ENCODE peak calls at places on chromosomes 4 and X, in four cellular contexts. One of them, this sample, is unnamed.

GRCh38 chrX:154059231-154059630 is 38.3 kb downstream of the MECP2 start:
- DNase-seq in kidney: no peak
- DNase-seq in HCEC 1CT: no peak
- DNase-seq in HS-5: no peak
- DNase-seq in this sample: peak; percentile 31

GRCh38 chr4:170682511-170682910 is 592.8 kb upstream of the AADAT start:
- DNase-seq in kidney: no peak
- DNase-seq in HCEC 1CT: no peak
- DNase-seq in HS-5: no peak
- DNase-seq in this sample: no peak

GRCh38 chr4:175412744-175413143 is 399.3 kb downstream of the GPM6A start:
- DNase-seq in kidney: no peak
- DNase-seq in HCEC 1CT: peak; percentile 71
- DNase-seq in HS-5: peak; percentile 58
- DNase-seq in this sample: peak; percentile 60

GRCh38 chr4:101367201-101367600 is 19.9 kb upstream of the PPP3CA start:
- DNase-seq in kidney: no peak
- DNase-seq in HCEC 1CT: peak; percentile 83
- DNase-seq in HS-5: peak; percentile 81
- DNase-seq in this sample: peak; percentile 89

GRCh38 chr4:42237010-42237409 is 84.6 kb upstream of the BEND4 start:
- DNase-seq in kidney: no peak
- DNase-seq in HCEC 1CT: no peak
- DNase-seq in HS-5: no peak
- DNase-seq in this sample: no peak

GRCh38 chr4:176547005-176547404 is 227.2 kb downstream of the SPCS3 start:
- DNase-seq in kidney: no peak
- DNase-seq in HCEC 1CT: peak; percentile 70
- DNase-seq in HS-5: no peak
- DNase-seq in this sample: peak; percentile 25

GRCh38 chr4:164876680-164877324 is at the start of gene APELA:
- DNase-seq in kidney: no peak
- DNase-seq in HCEC 1CT: no peak
- DNase-seq in HS-5: no peak
- DNase-seq in this sample: peak; percentile 26

GRCh38 chr4:151356510-151356909 is 31.1 kb upstream of the SH3D19 start:
- DNase-seq in kidney: no peak
- DNase-seq in HCEC 1CT: peak; percentile 36
- DNase-seq in HS-5: peak; percentile 25
- DNase-seq in this sample: peak; percentile 44

This sample was measured in renal cortical epithelial cell.